ENCODE peak calls at places on chromosomes 11 and 22, in four cellular contexts. Q, S, C and Y are unnamed samples.

GRCh38 chr11:46006418-46007070 is 84.1 kb downstream of the LARGE2 start:
- DNase-seq in S (no peak), C (no peak), Q (no peak), Y (peak)

GRCh38 chr22:20957691-20958440 is 9.2 kb upstream of the AIFM3 start:
- DNase-seq in S (no peak), C (peak), Q (no peak), Y (no peak)

GRCh38 chr11:132186699-132187098 is 816.3 kb downstream of the NTM start:
- DNase-seq in S (no peak), C (no peak), Q (no peak), Y (no peak)

GRCh38 chr11:117673561-117673960 is 123.5 kb downstream of the DSCAML1 start:
- DNase-seq in S (no peak), C (no peak), Q (no peak), Y (no peak)

GRCh38 chr11:47207459-47207858 is 7.3 kb upstream of the DDB2 start:
- DNase-seq in C (no peak), Q (no peak), S (no peak), Y (no peak)

GRCh38 chr11:76610871-76611475 is 59.6 kb downstream of the LRRC32 start:
- DNase-seq in Q (peak), S (peak), C (no peak), Y (no peak)

GRCh38 chr11:10573556-10573955 is 5.1 kb upstream of the LYVE1 start:
- DNase-seq in C (no peak), Q (no peak), S (no peak), Y (no peak)

GRCh38 chr11:86244063-86244521 is 461 bp upstream of the EED start:
- DNase-seq in S (peak), C (peak), Q (peak), Y (peak)

GRCh38 chr11:2538951-2539735 is 94.3 kb downstream of the KCNQ1 start:
- DNase-seq in C (no peak), Q (peak), S (no peak), Y (no peak)

GRCh38 chr11:76946223-76946622 is 85.5 kb downstream of the ACER3 start:
- DNase-seq in S (no peak), C (no peak), Q (no peak), Y (no peak)

GRCh38 chr11:10314199-10315072 is 9.6 kb downstream of the ADM start:
- DNase-seq in C (no peak), S (no peak), Q (no peak), Y (peak)

GRCh38 chr22:28484662-28485061 is 195.0 kb downstream of the TTC28 start:
- DNase-seq in S (no peak), Q (no peak), C (no peak), Y (no peak)
- H3K4me3 ChIP-seq in S (no peak), Q (no peak), C (no peak), Y (no peak)

GRCh38 chr11:41189711-41190477 is 269.6 kb downstream of the LRRC4C start:
- DNase-seq in Q (no peak), S (no peak), C (no peak), Y (no peak)
- H3K27ac ChIP-seq in Q (no peak), S (no peak), C (no peak), Y (no peak)

GRCh38 chr11:112655386-112655785 is 305.8 kb upstream of the NCAM1 start:
- DNase-seq in S (peak), Q (peak), C (peak), Y (peak)
- TF ChIP-seq CTCF in S (no peak), Q (no peak), C (no peak), Y (no peak)

GRCh38 chr11:65569973-65570918 is at the start of gene ZNRD2:
- DNase-seq in S (peak), C (peak), Q (peak), Y (peak)

GRCh38 chr11:65571940-65572339 is 398 bp upstream of the FAM89B start:
- DNase-seq in Q (no peak), S (no peak), C (peak), Y (no peak)

GRCh38 chr11:65569164-65569972 is 909 bp upstream of the ZNRD2 start:
- DNase-seq in C (no peak), Q (no peak), S (no peak), Y (no peak)

GRCh38 chr11:65572356-65573043 is at the start of gene FAM89B:
- DNase-seq in C (peak), Q (peak), S (peak), Y (peak)

DNA sequence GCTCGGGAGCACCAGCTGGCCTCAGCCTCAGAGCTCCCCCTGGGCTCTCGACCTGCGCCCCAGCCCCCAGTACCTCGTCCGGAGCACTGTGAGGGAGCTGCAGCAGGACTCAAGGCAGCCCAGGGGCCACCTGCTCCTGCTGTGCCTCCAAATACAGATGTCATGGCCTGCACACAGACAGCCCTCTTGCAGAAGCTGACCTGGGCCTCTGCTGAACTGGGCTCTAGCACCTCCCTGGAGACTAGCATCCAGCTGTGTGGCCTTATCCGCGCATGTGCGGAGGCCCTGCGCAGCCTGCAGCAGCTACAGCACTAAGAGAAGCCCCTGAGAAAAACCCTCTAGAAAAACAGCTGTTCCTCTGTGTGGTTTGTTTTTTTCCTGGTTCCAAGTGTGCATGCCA is 918 bp upstream of the FAM89B start:
- DNase-seq in C (no peak), Q (no peak), S (no peak), Y (no peak)
- H3K4me3 ChIP-seq in C (peak), Q (peak), S (peak), Y (peak)